ENCODE peak calls at places on chromosomes 16 and 17, in seven cellular contexts. P, M, D, L, O, J and Z are unnamed samples.
A peak's percentile ranks its signal among the peaks of the same experiment; 100 is the strongest.

GRCh38 chr16:12271006-12271405 is 294.5 kb downstream of the SNX29 start:
- DNase-seq in P (no peak), D (no peak), M (no peak), O (no peak), J (peak; percentile 12), L (peak; percentile 31), Z (no peak)

GRCh38 chr16:54325616-54326265 is 39.2 kb upstream of the IRX3 start:
- DNase-seq in J (no peak), O (no peak), L (no peak), M (peak; percentile 22), D (no peak), P (no peak), Z (no peak)

GRCh38 chr16:74169687-74170522 is 126.7 kb upstream of the PSMD7 start:
- DNase-seq in O (no peak), M (no peak), D (no peak), J (no peak), L (no peak), P (no peak), Z (no peak)

GRCh38 chr16:27264151-27264550 is 4.4 kb downstream of the NSMCE1 start:
- DNase-seq in O (no peak), D (no peak), J (peak; percentile 57), M (no peak), L (no peak), P (no peak), Z (peak; percentile 84)

GRCh38 chr16:57893559-57894389 is 77.2 kb downstream of the CNGB1 start:
- DNase-seq in P (no peak), D (no peak), M (no peak), O (no peak), L (no peak), J (no peak), Z (no peak)

GRCh38 chr17:29115906-29116651 is 64.1 kb downstream of the MYO18A start:
- DNase-seq in O (no peak), D (no peak), M (no peak), L (peak; percentile 70), P (no peak), J (peak; percentile 35), Z (no peak)

GRCh38 chr16:83351846-83352245 is 455.9 kb upstream of the HSBP1 start:
- DNase-seq in M (no peak), D (no peak), J (no peak), O (no peak), L (no peak), P (no peak), Z (no peak)

GRCh38 chr17:16215273-16215964 is at the start of gene NCOR1:
- DNase-seq in O (peak; percentile 94), P (peak; percentile 93), D (peak; percentile 50), M (peak; percentile 95), J (peak; percentile 82), L (peak; percentile 78), Z (peak; percentile 89)

GRCh38 chr17:15655162-15655561 is 28.9 kb downstream of the TRIM16 start:
- DNase-seq in M (no peak), L (no peak), D (no peak), J (no peak), O (peak; percentile 56), P (no peak), Z (no peak)

GRCh38 chr16:82580293-82580900 is 46.4 kb upstream of the CDH13 start:
- DNase-seq in O (peak; percentile 35), P (no peak), D (no peak), M (no peak), J (peak; percentile 4), L (no peak), Z (no peak)

GRCh38 chr16:3004319-3004718 is 8.4 kb upstream of the CLDN9 start:
- DNase-seq in L (no peak), P (no peak), D (no peak), M (no peak), O (no peak), J (no peak), Z (no peak)

GRCh38 chr16:8798174-8798527 is 512 bp downstream of the PMM2 start:
- DNase-seq in L (no peak), J (peak; percentile 2), D (no peak), P (no peak), M (no peak), O (no peak), Z (no peak)

GRCh38 chr17:17842111-17842876 is 5.5 kb upstream of the SREBF1 start:
- DNase-seq in O (no peak), J (no peak), D (no peak), M (no peak), L (no peak), P (no peak), Z (no peak)

GRCh38 chr17:17843096-17843495 is 6.3 kb upstream of the SREBF1 start:
- DNase-seq in L (no peak), J (no peak), M (no peak), P (no peak), D (no peak), O (no peak), Z (no peak)

GRCh38 chr17:17839792-17840707 is 3.3 kb upstream of the SREBF1 start:
- DNase-seq in L (peak; percentile 60), J (peak; percentile 69), P (peak; percentile 93), M (peak; percentile 95), O (peak; percentile 96), D (no peak), Z (no peak)

GRCh38 chr17:17840751-17841591 is 4.2 kb upstream of the SREBF1 start:
- DNase-seq in O (no peak), M (no peak), J (no peak), D (no peak), L (no peak), P (no peak), Z (no peak)

DNA sequence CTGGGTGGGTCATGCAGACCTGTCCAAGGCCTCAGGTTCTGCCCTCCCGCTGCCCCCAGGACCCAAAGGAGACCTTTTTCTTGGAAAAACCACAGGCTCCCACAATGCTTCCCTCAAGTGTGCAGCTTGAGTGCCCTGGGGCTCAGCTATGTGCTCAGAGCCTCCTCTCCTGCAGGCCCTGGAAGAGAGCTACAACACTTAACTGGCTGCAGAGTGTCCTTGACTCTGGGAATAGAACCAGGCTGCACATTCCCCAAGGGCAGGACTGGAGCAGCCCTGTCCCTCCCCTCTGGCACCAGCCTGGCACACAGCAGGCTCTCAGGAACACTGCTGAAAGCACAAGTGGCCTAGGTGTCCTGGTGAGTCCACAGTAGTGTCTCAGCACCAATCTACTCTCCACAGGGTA is 4.8 kb upstream of the SREBF1 start:
- DNase-seq in M (no peak), O (peak; percentile 57), L (no peak), D (no peak), P (no peak), J (no peak), Z (no peak)
- TF ChIP-seq POLR2AphosphoS5 in M (no peak), O (no peak), L (no peak), D (no peak), P (no peak), J (no peak), Z (no peak)

GRCh38 chr17:43315369-43315768 is 81.6 kb upstream of the RNU2-1 start:
- DNase-seq in D (no peak), L (no peak), P (no peak), M (no peak), O (no peak), J (no peak), Z (no peak)
- H3K4me1 ChIP-seq in D (no peaks in the 10 kb centered on the region), L (no peaks in the 10 kb centered on the region), P (no peaks in the 10 kb centered on the region), M (no peaks in the 10 kb centered on the region), O (no peaks in the 10 kb centered on the region), J (no peaks in the 10 kb centered on the region), Z (no peaks in the 10 kb centered on the region)

DNA sequence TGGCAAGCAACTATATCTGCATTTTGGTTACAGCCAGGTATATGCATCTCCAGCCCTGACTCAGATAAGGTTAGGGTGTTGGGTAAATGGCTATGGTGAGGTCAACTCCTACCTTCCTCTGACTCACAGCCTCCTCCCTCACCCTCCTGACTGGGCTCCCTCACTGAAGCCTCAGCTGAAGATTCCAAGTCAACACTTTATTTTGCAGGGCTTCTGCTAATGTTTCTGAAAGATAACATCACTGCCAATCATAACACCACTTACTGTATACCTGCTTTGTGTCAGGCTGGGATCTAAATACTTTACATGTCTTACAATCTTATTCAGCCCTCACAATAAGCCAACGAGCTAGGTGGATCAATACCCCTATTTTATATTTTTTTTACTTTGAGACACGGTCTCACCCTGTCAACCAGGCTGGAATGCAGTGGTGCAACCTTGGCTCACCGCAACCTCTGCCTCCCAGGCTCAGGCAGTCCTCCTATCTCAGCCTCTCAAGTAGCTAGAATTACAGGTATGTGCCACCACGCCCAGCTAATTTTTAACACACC is 47.8 kb upstream of the GCSH start:
- DNase-seq in J (peak; percentile 84), L (no peak), D (no peak), O (no peak), P (no peak), M (no peak), Z (no peak)
- H3K27ac ChIP-seq in J (peak overlapping the region; percentile 65), L (no peak overlapping the region), D (no peak overlapping the region), O (no peak overlapping the region), P (no peak overlapping the region), M (no peak overlapping the region), Z (no peak overlapping the region)

DNA sequence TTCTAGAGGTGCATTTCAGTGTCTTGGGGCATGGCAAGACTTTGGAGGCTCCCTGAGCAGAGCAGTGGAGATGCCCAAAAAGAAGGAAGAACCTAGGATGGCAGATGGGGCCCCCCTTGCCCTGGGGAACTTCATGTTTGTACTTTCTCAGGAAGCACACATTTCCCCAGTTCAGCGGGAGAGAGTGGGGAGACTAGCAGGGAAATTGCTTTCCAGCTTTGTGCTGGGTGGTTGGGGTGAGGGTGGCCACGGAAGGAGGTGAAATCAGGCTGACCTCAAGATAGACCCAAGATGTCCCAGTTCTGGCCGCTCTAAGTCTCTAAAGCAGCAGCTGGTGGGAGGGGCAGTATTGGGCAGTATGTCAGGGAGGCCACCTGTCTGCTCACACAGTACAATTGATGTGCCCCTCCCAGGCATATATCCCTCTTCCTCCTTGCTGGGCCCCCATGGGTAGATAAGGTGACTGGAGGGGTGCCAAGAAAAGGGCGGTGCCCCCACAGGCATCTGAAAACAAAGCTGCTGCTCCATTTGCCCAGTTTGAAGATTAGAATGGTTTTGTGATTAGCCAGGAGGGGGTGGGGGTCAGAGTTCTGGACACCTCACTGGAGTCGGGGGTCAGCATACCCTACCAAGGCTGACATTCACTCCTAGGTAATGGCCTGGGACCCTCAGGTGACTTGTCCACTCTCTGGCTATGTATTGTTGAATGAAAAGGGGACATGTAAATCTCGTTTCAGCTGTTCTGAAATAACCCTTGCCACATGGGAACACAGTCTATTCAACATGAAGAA is 17.1 kb upstream of the NAGLU start:
- DNase-seq in D (no peak), J (no peak), O (peak; percentile 69), M (peak; percentile 74), L (no peak), P (no peak), Z (no peak)
- TF ChIP-seq POLR2AphosphoS5 in D (no peak), J (no peak), O (peak; percentile 40), M (peak; percentile 4), L (no peak), P (no peak), Z (peak; percentile 25)

DNA sequence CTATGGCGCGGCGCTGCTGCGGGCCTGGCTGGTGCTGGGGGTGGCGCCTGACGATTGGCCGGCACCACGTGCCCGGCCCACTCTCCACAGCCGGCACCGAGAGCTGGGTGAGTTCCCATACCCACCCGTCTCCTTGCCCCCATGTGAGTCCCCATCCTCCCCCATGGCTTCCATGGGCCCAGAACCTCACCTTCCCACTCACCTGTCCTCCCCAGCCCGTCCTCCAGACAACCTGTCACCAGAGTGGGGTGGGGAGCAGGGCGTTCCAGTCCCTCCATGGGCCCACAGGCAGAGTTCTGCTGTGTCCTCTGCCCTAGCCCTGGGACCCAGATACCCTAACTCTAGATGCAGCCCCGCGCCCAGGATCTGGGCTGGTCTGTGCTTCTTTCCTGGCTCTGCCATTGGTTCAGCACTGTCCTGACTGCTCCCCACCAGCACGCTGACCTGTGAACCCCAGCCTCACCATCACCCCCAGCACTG is 5.5 kb downstream of the ARMC5 start:
- DNase-seq in D (no peak), J (no peak), P (no peak), M (peak; percentile 60), L (no peak), O (no peak), Z (no peak)
- H3K4me1 ChIP-seq in D (peaks cover 6% of the 10 kb centered on the region), J (no peaks in the 10 kb centered on the region), P (peaks cover 16% of the 10 kb centered on the region), M (no peaks in the 10 kb centered on the region), L (no peaks in the 10 kb centered on the region), O (peaks cover 19% of the 10 kb centered on the region), Z (peaks cover 12% of the 10 kb centered on the region)

GRCh38 chr17:81956607-81957589 is 4.1 kb downstream of the NOTUM start:
- DNase-seq in J (no peak), D (no peak), O (no peak), L (no peak), P (no peak), M (no peak), Z (no peak)
- H3K27ac ChIP-seq in J (no peak overlapping the region), D (no peak overlapping the region), O (no peak overlapping the region), L (no peak overlapping the region), P (no peak overlapping the region), M (no peak overlapping the region), Z (no peak overlapping the region)